ENCODE peak calls at places on chromosomes 1 and 21, in five cellular contexts. One of them, this sample, is unnamed.

GRCh38 chr1:204170494-204171155 is 4.5 kb upstream of the REN start:
- DNase-seq in NCI-H1930: no peak
- DNase-seq in GM20000: no peak
- DNase-seq in ELR: no peak
- DNase-seq in HL-60: no peak
- DNase-seq in this sample: no peak

GRCh38 chr1:116226017-116226416 is 114.8 kb downstream of the MAB21L3 start:
- DNase-seq in HL-60: no peak
- DNase-seq in ELR: no peak
- DNase-seq in GM20000: peak
- DNase-seq in NCI-H1930: no peak
- DNase-seq in this sample: no peak

GRCh38 chr21:42892931-42893660 is at the start of gene NDUFV3:
- DNase-seq in HL-60: peak
- DNase-seq in ELR: peak
- DNase-seq in GM20000: peak
- DNase-seq in NCI-H1930: peak
- DNase-seq in this sample: peak

GRCh38 chr1:181062800-181063428 is 25.6 kb upstream of the IER5 start:
- DNase-seq in NCI-H1930: no peak
- DNase-seq in GM20000: peak
- DNase-seq in HL-60: peak
- DNase-seq in ELR: peak
- DNase-seq in this sample: peak

GRCh38 chr21:45990741-45991605 is 9.4 kb downstream of the COL6A1 start:
- DNase-seq in HL-60: no peak
- DNase-seq in ELR: no peak
- DNase-seq in NCI-H1930: no peak
- DNase-seq in GM20000: no peak
- DNase-seq in this sample: no peak

GRCh38 chr1:24283326-24284155 is 35.6 kb upstream of the GRHL3 start:
- DNase-seq in NCI-H1930: no peak
- DNase-seq in ELR: peak
- DNase-seq in GM20000: no peak
- DNase-seq in HL-60: no peak
- DNase-seq in this sample: no peak

GRCh38 chr1:85065550-85065949 is 17.2 kb upstream of the MCOLN3 start:
- DNase-seq in HL-60: no peak
- DNase-seq in GM20000: no peak
- DNase-seq in NCI-H1930: no peak
- DNase-seq in ELR: no peak
- DNase-seq in this sample: no peak

GRCh38 chr1:119510046-119510445 is 3.0 kb downstream of the HSD3B1 start:
- DNase-seq in GM20000: no peak
- DNase-seq in HL-60: no peak
- DNase-seq in NCI-H1930: no peak
- DNase-seq in ELR: no peak
- DNase-seq in this sample: no peak

GRCh38 chr1:244303610-244303969 is 148.1 kb downstream of the ADSS2 start:
- DNase-seq in HL-60: no peak
- DNase-seq in ELR: no peak
- DNase-seq in NCI-H1930: no peak
- DNase-seq in GM20000: no peak
- DNase-seq in this sample: no peak

GRCh38 chr1:1373051-1373450 is 2.0 kb downstream of the AURKAIP1 start:
- DNase-seq in ELR: no peak
- DNase-seq in HL-60: no peak
- DNase-seq in NCI-H1930: no peak
- DNase-seq in GM20000: no peak
- DNase-seq in this sample: no peak

GRCh38 chr1:39391741-39392679 is 99.4 kb upstream of the BMP8A start:
- DNase-seq in ELR: peak
- DNase-seq in NCI-H1930: no peak
- DNase-seq in GM20000: peak
- DNase-seq in HL-60: no peak
- DNase-seq in this sample: no peak

GRCh38 chr1:111690306-111690617 is 48.9 kb downstream of the INKA2 start:
- DNase-seq in HL-60: no peak
- DNase-seq in ELR: peak
- DNase-seq in GM20000: no peak
- DNase-seq in NCI-H1930: no peak
- DNase-seq in this sample: no peak

GRCh38 chr1:82091729-82092128 is 291.0 kb downstream of the ADGRL2 start:
- DNase-seq in HL-60: no peak
- DNase-seq in GM20000: no peak
- DNase-seq in ELR: no peak
- DNase-seq in NCI-H1930: no peak
- DNase-seq in this sample: no peak

GRCh38 chr1:46466477-46467182 is 23.0 kb upstream of the DMBX1 start:
- DNase-seq in HL-60: no peak
- DNase-seq in ELR: peak
- DNase-seq in GM20000: peak
- DNase-seq in NCI-H1930: peak
- DNase-seq in this sample: no peak

GRCh38 chr1:38446936-38447335 is 400.3 kb upstream of the POU3F1 start:
- DNase-seq in HL-60: no peak
- DNase-seq in NCI-H1930: no peak
- DNase-seq in ELR: no peak
- DNase-seq in GM20000: no peak
- DNase-seq in this sample: no peak

GRCh38 chr1:52140633-52141512 is 1.0 kb upstream of the ZFYVE9 start:
- DNase-seq in ELR: peak
- DNase-seq in HL-60: peak
- DNase-seq in NCI-H1930: peak
- DNase-seq in GM20000: no peak
- DNase-seq in this sample: no peak

GRCh38 chr1:224503161-224504118 is 68.8 kb upstream of the WDR26 start:
- DNase-seq in NCI-H1930: peak
- DNase-seq in HL-60: peak
- DNase-seq in ELR: peak
- DNase-seq in GM20000: peak
- DNase-seq in this sample: peak

GRCh38 chr1:231418101-231418740 is 3.9 kb downstream of the EGLN1 start:
- DNase-seq in HL-60: no peak
- DNase-seq in ELR: peak
- DNase-seq in GM20000: no peak
- DNase-seq in NCI-H1930: no peak
- DNase-seq in this sample: no peak

GRCh38 chr1:23196627-23197328 is 20.5 kb downstream of the HTR1D start:
- DNase-seq in GM20000: no peak
- DNase-seq in HL-60: no peak
- DNase-seq in NCI-H1930: no peak
- DNase-seq in ELR: peak
- DNase-seq in this sample: no peak

GRCh38 chr1:17109897-17110554 is 9.2 kb downstream of the PADI2 start:
- DNase-seq in HL-60: no peak
- DNase-seq in GM20000: no peak
- DNase-seq in NCI-H1930: no peak
- DNase-seq in ELR: no peak
- DNase-seq in this sample: no peak

GRCh38 chr21:44482581-44483287 is 27.4 kb downstream of the LRRC3 start:
- DNase-seq in NCI-H1930: no peak
- DNase-seq in HL-60: no peak
- DNase-seq in GM20000: no peak
- DNase-seq in ELR: no peak
- DNase-seq in this sample: no peak

GRCh38 chr21:42406201-42406601 is 2.5 kb downstream of the UBASH3A start:
- DNase-seq in HL-60: no peak
- DNase-seq in GM20000: no peak
- DNase-seq in NCI-H1930: no peak
- DNase-seq in ELR: no peak
- DNase-seq in this sample: no peak

GRCh38 chr1:79422726-79423125 is 416.2 kb upstream of the ADGRL4 start:
- DNase-seq in NCI-H1930: no peak
- DNase-seq in GM20000: no peak
- DNase-seq in HL-60: no peak
- DNase-seq in ELR: no peak
- DNase-seq in this sample: no peak

GRCh38 chr1:233114860-233115259 is 164.4 kb downstream of the NTPCR start:
- DNase-seq in ELR: no peak
- DNase-seq in HL-60: peak
- DNase-seq in NCI-H1930: no peak
- DNase-seq in GM20000: no peak
- DNase-seq in this sample: peak

GRCh38 chr1:2946291-2946690 is 75.0 kb upstream of the ACTRT2 start:
- DNase-seq in HL-60: no peak
- DNase-seq in GM20000: no peak
- DNase-seq in ELR: no peak
- DNase-seq in NCI-H1930: no peak
- DNase-seq in this sample: no peak

GRCh38 chr1:154221815-154222081 is 993 bp downstream of the UBAP2L start:
- DNase-seq in NCI-H1930: no peak
- DNase-seq in GM20000: peak
- DNase-seq in ELR: peak
- DNase-seq in HL-60: peak
- DNase-seq in this sample: no peak

GRCh38 chr1:170664283-170664827 is 424 bp downstream of the PRRX1 start:
- DNase-seq in HL-60: no peak
- DNase-seq in NCI-H1930: no peak
- DNase-seq in GM20000: peak
- DNase-seq in ELR: peak
- DNase-seq in this sample: no peak

GRCh38 chr21:46517361-46517760 is 58.7 kb downstream of the DIP2A start:
- DNase-seq in ELR: no peak
- DNase-seq in HL-60: no peak
- DNase-seq in GM20000: no peak
- DNase-seq in NCI-H1930: no peak
- DNase-seq in this sample: no peak

GRCh38 chr1:6593810-6594209 is 8.9 kb downstream of the KLHL21 start:
- DNase-seq in GM20000: no peak
- DNase-seq in HL-60: no peak
- DNase-seq in NCI-H1930: no peak
- DNase-seq in ELR: no peak
- DNase-seq in this sample: no peak